ENCODE peak calls at places on chromosome 11, in six cellular contexts. One of them, this sample, is unnamed.

GRCh38 chr11:119470316-119471266 is 47.6 kb upstream of the THY1 start:
- DNase-seq in stimulated activated CD8-positive, alpha-beta memory T cell treated with anti-CD3 and anti-CD28 coated beads, Interleukin-7, amount 100 ng/mL, for 1 hour: no peak
- DNase-seq in lung: no peak
- DNase-seq in upper lobe of left lung: peak
- DNase-seq in T-cell: no peak
- DNase-seq in SJSA1: peak
- DNase-seq in this sample: peak

GRCh38 chr11:47552581-47553416 is at the start of gene CELF1:
- DNase-seq in stimulated activated CD8-positive, alpha-beta memory T cell treated with anti-CD3 and anti-CD28 coated beads, Interleukin-7, amount 100 ng/mL, for 1 hour: peak
- DNase-seq in lung: peak
- DNase-seq in upper lobe of left lung: peak
- DNase-seq in T-cell: peak
- DNase-seq in SJSA1: peak
- DNase-seq in this sample: no peak

GRCh38 chr11:72678524-72678923 is 4.3 kb upstream of the PDE2A start:
- DNase-seq in stimulated activated CD8-positive, alpha-beta memory T cell treated with anti-CD3 and anti-CD28 coated beads, Interleukin-7, amount 100 ng/mL, for 1 hour: no peak
- DNase-seq in lung: no peak
- DNase-seq in upper lobe of left lung: no peak
- DNase-seq in T-cell: no peak
- DNase-seq in SJSA1: no peak
- DNase-seq in this sample: no peak

GRCh38 chr11:64268687-64269379 is 15.6 kb downstream of the BAD start:
- DNase-seq in stimulated activated CD8-positive, alpha-beta memory T cell treated with anti-CD3 and anti-CD28 coated beads, Interleukin-7, amount 100 ng/mL, for 1 hour: no peak
- DNase-seq in lung: no peak
- DNase-seq in upper lobe of left lung: peak
- DNase-seq in T-cell: no peak
- DNase-seq in SJSA1: peak
- DNase-seq in this sample: no peak

GRCh38 chr11:134139873-134140331 is 71.0 kb downstream of the JAM3 start:
- DNase-seq in stimulated activated CD8-positive, alpha-beta memory T cell treated with anti-CD3 and anti-CD28 coated beads, Interleukin-7, amount 100 ng/mL, for 1 hour: peak
- DNase-seq in lung: no peak
- DNase-seq in upper lobe of left lung: no peak
- DNase-seq in T-cell: no peak
- DNase-seq in SJSA1: peak
- DNase-seq in this sample: no peak

GRCh38 chr11:133930767-133931448 is 25.9 kb downstream of the IGSF9B start:
- DNase-seq in stimulated activated CD8-positive, alpha-beta memory T cell treated with anti-CD3 and anti-CD28 coated beads, Interleukin-7, amount 100 ng/mL, for 1 hour: no peak
- DNase-seq in lung: no peak
- DNase-seq in upper lobe of left lung: no peak
- DNase-seq in T-cell: no peak
- DNase-seq in SJSA1: no peak
- DNase-seq in this sample: no peak

GRCh38 chr11:78202733-78203167 is 14.0 kb downstream of the USP35 start:
- DNase-seq in stimulated activated CD8-positive, alpha-beta memory T cell treated with anti-CD3 and anti-CD28 coated beads, Interleukin-7, amount 100 ng/mL, for 1 hour: peak
- DNase-seq in lung: no peak
- DNase-seq in upper lobe of left lung: no peak
- DNase-seq in T-cell: peak
- DNase-seq in SJSA1: no peak
- DNase-seq in this sample: no peak

GRCh38 chr11:127273593-127274327 is 273.2 kb upstream of the KIRREL3 start:
- DNase-seq in stimulated activated CD8-positive, alpha-beta memory T cell treated with anti-CD3 and anti-CD28 coated beads, Interleukin-7, amount 100 ng/mL, for 1 hour: no peak
- DNase-seq in lung: no peak
- DNase-seq in upper lobe of left lung: no peak
- DNase-seq in T-cell: no peak
- DNase-seq in SJSA1: no peak
- DNase-seq in this sample: no peak

GRCh38 chr11:2272241-2272945 is 2.0 kb upstream of the ASCL2 start:
- DNase-seq in stimulated activated CD8-positive, alpha-beta memory T cell treated with anti-CD3 and anti-CD28 coated beads, Interleukin-7, amount 100 ng/mL, for 1 hour: no peak
- DNase-seq in lung: no peak
- DNase-seq in upper lobe of left lung: no peak
- DNase-seq in T-cell: no peak
- DNase-seq in SJSA1: no peak
- DNase-seq in this sample: no peak

GRCh38 chr11:116837231-116838091 is at the start of gene APOA1:
- DNase-seq in stimulated activated CD8-positive, alpha-beta memory T cell treated with anti-CD3 and anti-CD28 coated beads, Interleukin-7, amount 100 ng/mL, for 1 hour: no peak
- DNase-seq in lung: no peak
- DNase-seq in upper lobe of left lung: no peak
- DNase-seq in T-cell: no peak
- DNase-seq in SJSA1: no peak
- DNase-seq in this sample: no peak

GRCh38 chr11:65798882-65799281 is 12.0 kb downstream of the OVOL1 start:
- DNase-seq in stimulated activated CD8-positive, alpha-beta memory T cell treated with anti-CD3 and anti-CD28 coated beads, Interleukin-7, amount 100 ng/mL, for 1 hour: no peak
- DNase-seq in lung: no peak
- DNase-seq in upper lobe of left lung: no peak
- DNase-seq in T-cell: no peak
- DNase-seq in SJSA1: no peak
- DNase-seq in this sample: no peak

GRCh38 chr11:67666676-67667489 is 7.5 kb downstream of the ALDH3B2 start:
- DNase-seq in stimulated activated CD8-positive, alpha-beta memory T cell treated with anti-CD3 and anti-CD28 coated beads, Interleukin-7, amount 100 ng/mL, for 1 hour: no peak
- DNase-seq in lung: no peak
- DNase-seq in upper lobe of left lung: no peak
- DNase-seq in T-cell: no peak
- DNase-seq in SJSA1: no peak
- DNase-seq in this sample: no peak

GRCh38 chr11:78227906-78228305 is 39.2 kb downstream of the USP35 start:
- DNase-seq in stimulated activated CD8-positive, alpha-beta memory T cell treated with anti-CD3 and anti-CD28 coated beads, Interleukin-7, amount 100 ng/mL, for 1 hour: no peak
- DNase-seq in lung: no peak
- DNase-seq in upper lobe of left lung: no peak
- DNase-seq in T-cell: no peak
- DNase-seq in SJSA1: no peak
- DNase-seq in this sample: no peak

GRCh38 chr11:112651345-112651744 is 309.9 kb upstream of the NCAM1 start:
- DNase-seq in stimulated activated CD8-positive, alpha-beta memory T cell treated with anti-CD3 and anti-CD28 coated beads, Interleukin-7, amount 100 ng/mL, for 1 hour: no peak
- DNase-seq in lung: no peak
- DNase-seq in upper lobe of left lung: no peak
- DNase-seq in T-cell: no peak
- DNase-seq in SJSA1: no peak
- DNase-seq in this sample: no peak

GRCh38 chr11:18329196-18329870 is 7.0 kb downstream of the GTF2H1 start:
- DNase-seq in stimulated activated CD8-positive, alpha-beta memory T cell treated with anti-CD3 and anti-CD28 coated beads, Interleukin-7, amount 100 ng/mL, for 1 hour: no peak
- DNase-seq in lung: no peak
- DNase-seq in upper lobe of left lung: no peak
- DNase-seq in T-cell: no peak
- DNase-seq in SJSA1: no peak
- DNase-seq in this sample: no peak

GRCh38 chr11:8108430-8108829 is 27.4 kb downstream of the TUB start:
- DNase-seq in stimulated activated CD8-positive, alpha-beta memory T cell treated with anti-CD3 and anti-CD28 coated beads, Interleukin-7, amount 100 ng/mL, for 1 hour: no peak
- DNase-seq in lung: no peak
- DNase-seq in upper lobe of left lung: no peak
- DNase-seq in T-cell: no peak
- DNase-seq in SJSA1: no peak
- DNase-seq in this sample: no peak

GRCh38 chr11:105897161-105897560 is 124.9 kb downstream of the MSANTD4 start:
- DNase-seq in stimulated activated CD8-positive, alpha-beta memory T cell treated with anti-CD3 and anti-CD28 coated beads, Interleukin-7, amount 100 ng/mL, for 1 hour: no peak
- DNase-seq in lung: no peak
- DNase-seq in upper lobe of left lung: no peak
- DNase-seq in T-cell: no peak
- DNase-seq in SJSA1: no peak
- DNase-seq in this sample: no peak

GRCh38 chr11:15347969-15348734 is 233.4 kb downstream of the INSC start:
- DNase-seq in stimulated activated CD8-positive, alpha-beta memory T cell treated with anti-CD3 and anti-CD28 coated beads, Interleukin-7, amount 100 ng/mL, for 1 hour: no peak
- DNase-seq in lung: no peak
- DNase-seq in upper lobe of left lung: no peak
- DNase-seq in T-cell: no peak
- DNase-seq in SJSA1: no peak
- DNase-seq in this sample: no peak

GRCh38 chr11:57410287-57410686 is 16.6 kb downstream of the SLC43A3 start:
- DNase-seq in stimulated activated CD8-positive, alpha-beta memory T cell treated with anti-CD3 and anti-CD28 coated beads, Interleukin-7, amount 100 ng/mL, for 1 hour: no peak
- DNase-seq in lung: no peak
- DNase-seq in upper lobe of left lung: no peak
- DNase-seq in T-cell: no peak
- DNase-seq in SJSA1: no peak
- DNase-seq in this sample: peak

GRCh38 chr11:76217653-76218160 is 11.4 kb upstream of the WNT11 start:
- DNase-seq in stimulated activated CD8-positive, alpha-beta memory T cell treated with anti-CD3 and anti-CD28 coated beads, Interleukin-7, amount 100 ng/mL, for 1 hour: no peak
- DNase-seq in lung: no peak
- DNase-seq in upper lobe of left lung: no peak
- DNase-seq in T-cell: no peak
- DNase-seq in SJSA1: no peak
- DNase-seq in this sample: no peak

GRCh38 chr11:107799245-107799859 is 59.2 kb downstream of the SLC35F2 start:
- DNase-seq in stimulated activated CD8-positive, alpha-beta memory T cell treated with anti-CD3 and anti-CD28 coated beads, Interleukin-7, amount 100 ng/mL, for 1 hour: peak
- DNase-seq in lung: peak
- DNase-seq in upper lobe of left lung: peak
- DNase-seq in T-cell: peak
- DNase-seq in SJSA1: peak
- DNase-seq in this sample: no peak

GRCh38 chr11:70825893-70826540 is 426.4 kb downstream of the SHANK2 start:
- DNase-seq in stimulated activated CD8-positive, alpha-beta memory T cell treated with anti-CD3 and anti-CD28 coated beads, Interleukin-7, amount 100 ng/mL, for 1 hour: no peak
- DNase-seq in lung: no peak
- DNase-seq in upper lobe of left lung: no peak
- DNase-seq in T-cell: no peak
- DNase-seq in SJSA1: peak
- DNase-seq in this sample: no peak

GRCh38 chr11:64360403-64360980 is 1.5 kb downstream of the RPS6KA4 start:
- DNase-seq in stimulated activated CD8-positive, alpha-beta memory T cell treated with anti-CD3 and anti-CD28 coated beads, Interleukin-7, amount 100 ng/mL, for 1 hour: no peak
- DNase-seq in lung: no peak
- DNase-seq in upper lobe of left lung: no peak
- DNase-seq in T-cell: no peak
- DNase-seq in SJSA1: no peak
- DNase-seq in this sample: no peak

GRCh38 chr11:123235117-123235686 is 40.2 kb upstream of the CLMP start:
- DNase-seq in stimulated activated CD8-positive, alpha-beta memory T cell treated with anti-CD3 and anti-CD28 coated beads, Interleukin-7, amount 100 ng/mL, for 1 hour: peak
- DNase-seq in lung: peak
- DNase-seq in upper lobe of left lung: no peak
- DNase-seq in T-cell: no peak
- DNase-seq in SJSA1: no peak
- DNase-seq in this sample: no peak

GRCh38 chr11:76323804-76324203 is 57.1 kb downstream of the THAP12 start:
- DNase-seq in stimulated activated CD8-positive, alpha-beta memory T cell treated with anti-CD3 and anti-CD28 coated beads, Interleukin-7, amount 100 ng/mL, for 1 hour: no peak
- DNase-seq in lung: no peak
- DNase-seq in upper lobe of left lung: no peak
- DNase-seq in T-cell: no peak
- DNase-seq in SJSA1: no peak
- DNase-seq in this sample: no peak

GRCh38 chr11:3412837-3413236 is 33.9 kb upstream of the ZNF195 start:
- DNase-seq in stimulated activated CD8-positive, alpha-beta memory T cell treated with anti-CD3 and anti-CD28 coated beads, Interleukin-7, amount 100 ng/mL, for 1 hour: no peak
- DNase-seq in lung: no peak
- DNase-seq in upper lobe of left lung: no peak
- DNase-seq in T-cell: no peak
- DNase-seq in SJSA1: no peak
- DNase-seq in this sample: no peak

GRCh38 chr11:8202428-8203160 is 33.8 kb upstream of the RIC3 start:
- DNase-seq in stimulated activated CD8-positive, alpha-beta memory T cell treated with anti-CD3 and anti-CD28 coated beads, Interleukin-7, amount 100 ng/mL, for 1 hour: no peak
- DNase-seq in lung: no peak
- DNase-seq in upper lobe of left lung: no peak
- DNase-seq in T-cell: no peak
- DNase-seq in SJSA1: no peak
- DNase-seq in this sample: no peak